ENCODE peak calls at places on chromosome X, in four cellular contexts. P is HepG2, Y is K562, J is GM12878. T is an unnamed sample.

GRCh38 chrX:106263817-106264216 is 95.7 kb downstream of the PWWP3B start:
- DNase-seq in P (no peak), Y (no peak), J (no peak), T (no peak)

GRCh38 chrX:567891-568290 is 62.7 kb upstream of the SHOX start:
- DNase-seq in P (no peak), Y (no peak), J (no peak), T (no peak)

GRCh38 chrX:148448686-148449085 is 51.7 kb upstream of the AFF2 start:
- DNase-seq in P (no peak), Y (no peak), J (peak; percentile 13), T (no peak)

GRCh38 chrX:25059273-25059672 is 43.5 kb upstream of the ARX start:
- DNase-seq in P (no peak), Y (no peak), J (no peak), T (no peak)

GRCh38 chrX:39268207-39268606 is 466.9 kb downstream of the MID1IP1 start:
- DNase-seq in P (no peak), Y (no peak), J (no peak), T (no peak)

GRCh38 chrX:134423606-134424005 is 36.4 kb upstream of the HPRT1 start:
- DNase-seq in P (peak; percentile 3), Y (peak; percentile 11), J (no peak), T (peak; percentile 41)

GRCh38 chrX:85111347-85111746 is 107.7 kb downstream of the APOOL start:
- DNase-seq in P (no peak), Y (peak; percentile 14), J (no peak), T (peak; percentile 9)

GRCh38 chrX:134798472-134798871 is 140.2 kb upstream of the PLAC1 start:
- DNase-seq in P (no peak), Y (no peak), J (no peak), T (no peak)

GRCh38 chrX:7318661-7319060 is 170.7 kb upstream of the PUDP start:
- DNase-seq in P (no peak), Y (no peak), J (no peak), T (no peak)

GRCh38 chrX:152149648-152150047 is 11.3 kb upstream of the MAGEA10 start:
- DNase-seq in P (no peak), Y (no peak), J (no peak), T (no peak)

GRCh38 chrX:70168238-70169188 is 8.8 kb upstream of the DGAT2L6 start:
- DNase-seq in P (peak; percentile 25), Y (peak; percentile 37), J (no peak), T (peak; percentile 22)

GRCh38 chrX:69113723-69114122 is 51.5 kb downstream of the PJA1 start:
- DNase-seq in P (no peak), Y (peak; percentile 15), J (no peak), T (no peak)

GRCh38 chrX:71669492-71669891 is 2.1 kb downstream of the LOC101059915 start:
- DNase-seq in P (no peak), Y (no peak), J (no peak), T (no peak)

GRCh38 chrX:13938053-13938765 is 91.5 kb downstream of the GEMIN8 start:
- DNase-seq in P (no peak), Y (no peak), J (no peak), T (peak; percentile 55)

GRCh38 chrX:85309717-85310116 is 65.9 kb downstream of the ZNF711 start:
- DNase-seq in P (no peak), Y (peak; percentile 4), J (no peak), T (peak; percentile 20)

GRCh38 chrX:47562615-47563243 is 1.7 kb downstream of the ARAF start:
- DNase-seq in P (no peak), Y (no peak), J (no peak), T (no peak)

GRCh38 chrX:11097920-11098319 is 13.2 kb upstream of the HCCS start:
- DNase-seq in P (peak; percentile 80), Y (no peak), J (no peak), T (no peak)

GRCh38 chrX:51641421-51642021 is 22.8 kb upstream of the CENPVL3 start:
- DNase-seq in P (peak; percentile 12), Y (peak; percentile 9), J (no peak), T (peak; percentile 46)

GRCh38 chrX:84165716-84166115 is 22.3 kb downstream of the RPS6KA6 start:
- DNase-seq in P (no peak), Y (no peak), J (no peak), T (no peak)

GRCh38 chrX:118495958-118496762 is 545 bp downstream of the DOCK11 start:
- DNase-seq in P (no peak), Y (peak; percentile 31), J (no peak), T (no peak)

GRCh38 chrX:107766470-107767140 is 9.0 kb downstream of the TSC22D3 start:
- DNase-seq in P (no peak), Y (no peak), J (no peak), T (no peak)

GRCh38 chrX:809081-809480 is 178.5 kb downstream of the SHOX start:
- DNase-seq in P (no peak), Y (no peak), J (no peak), T (no peak)

GRCh38 chrX:124362072-124362471 is 15.7 kb downstream of the SH2D1A start:
- DNase-seq in P (no peak), Y (no peak), J (no peak), T (no peak)

GRCh38 chrX:55867708-55868107 is 150.2 kb downstream of the RRAGB start:
- DNase-seq in P (no peak), Y (no peak), J (no peak), T (no peak)

GRCh38 chrX:13888284-13888683 is 71.4 kb upstream of the GPM6B start:
- DNase-seq in P (no peak), Y (no peak), J (no peak), T (no peak)

GRCh38 chrX:77694491-77694890 is 91.5 kb downstream of the ATRX start:
- DNase-seq in P (no peak), Y (no peak), J (no peak), T (no peak)

GRCh38 chrX:34612036-34612435 is 45.0 kb downstream of the TMEM47 start:
- DNase-seq in P (no peak), Y (no peak), J (no peak), T (no peak)

GRCh38 chrX:17033225-17033624 is 86.8 kb downstream of the REPS2 start:
- DNase-seq in P (no peak), Y (no peak), J (no peak), T (no peak)

GRCh38 chrX:40088299-40088625 is 9.5 kb downstream of the BCOR start:
- DNase-seq in P (no peak), Y (no peak), J (no peak), T (no peak)

GRCh38 chrX:7996414-7996813 is 69.2 kb upstream of the PNPLA4 start:
- DNase-seq in P (peak; percentile 28), Y (peak; percentile 15), J (no peak), T (peak; percentile 12)

GRCh38 chrX:21905209-21905735 is 35.2 kb upstream of the SMS start:
- DNase-seq in P (no peak), Y (no peak), J (no peak), T (no peak)

GRCh38 chrX:2318371-2318770 is 182.4 kb downstream of the DHRSX start:
- DNase-seq in P (no peak), Y (no peak), J (no peak), T (no peak)

GRCh38 chrX:95754411-95754810 is 930.2 kb upstream of the DIAPH2 start:
- DNase-seq in P (no peak), Y (no peak), J (no peak), T (no peak)

GRCh38 chrX:149830192-149830873 is 48.6 kb downstream of the MAGEA9 start:
- DNase-seq in P (no peak), Y (no peak), J (peak; percentile 17), T (no peak)

GRCh38 chrX:150517303-150517896 is 51.0 kb upstream of the MTM1 start:
- DNase-seq in P (no peak), Y (no peak), J (no peak), T (no peak)

GRCh38 chrX:155767101-155767878 is 113.9 kb upstream of the VAMP7 start:
- DNase-seq in P (no peak), Y (peak; percentile 49), J (peak; percentile 4), T (peak; percentile 60)

GRCh38 chrX:120575379-120576114 is 14.8 kb upstream of the CUL4B start:
- DNase-seq in P (no peak), Y (peak; percentile 18), J (no peak), T (no peak)

DNA sequence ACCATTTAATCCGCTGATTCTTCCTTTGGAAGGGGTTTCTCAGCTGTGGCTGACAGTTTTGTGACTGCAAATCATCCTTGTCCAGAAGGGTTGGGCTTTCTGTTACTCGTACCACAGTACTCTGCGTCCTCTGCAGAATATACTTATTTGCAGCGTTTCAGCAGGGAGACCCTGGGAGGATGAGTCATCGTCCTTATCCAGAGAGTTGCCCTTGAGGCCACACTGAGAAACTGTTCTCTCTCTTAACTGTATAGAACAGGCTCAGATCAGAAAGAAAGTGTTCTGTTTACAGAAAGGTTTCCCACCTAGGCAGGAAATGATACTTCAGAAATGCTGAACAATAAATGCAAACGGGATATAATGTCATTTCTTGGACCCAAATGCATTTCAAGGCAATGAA is 47.7 kb upstream of the DDX53 start:
- DNase-seq in P (no peak), Y (no peak), J (no peak), T (no peak)
- TF ChIP-seq SP1 in P (no peak), Y (no peak), J (no peak), T (no peak)

GRCh38 chrX:3520458-3520857 is 174.0 kb upstream of the MXRA5 start:
- DNase-seq in P (no peak), Y (no peak), J (no peak), T (no peak)

GRCh38 chrX:3514996-3515395 is 168.5 kb upstream of the MXRA5 start:
- DNase-seq in P (no peak), Y (no peak), J (no peak), T (no peak)

GRCh38 chrX:3518870-3519269 is 172.4 kb upstream of the MXRA5 start:
- DNase-seq in P (peak; percentile 2), Y (no peak), J (no peak), T (no peak)

GRCh38 chrX:3520987-3521875 is 174.8 kb upstream of the MXRA5 start:
- DNase-seq in P (no peak), Y (no peak), J (no peak), T (no peak)

DNA sequence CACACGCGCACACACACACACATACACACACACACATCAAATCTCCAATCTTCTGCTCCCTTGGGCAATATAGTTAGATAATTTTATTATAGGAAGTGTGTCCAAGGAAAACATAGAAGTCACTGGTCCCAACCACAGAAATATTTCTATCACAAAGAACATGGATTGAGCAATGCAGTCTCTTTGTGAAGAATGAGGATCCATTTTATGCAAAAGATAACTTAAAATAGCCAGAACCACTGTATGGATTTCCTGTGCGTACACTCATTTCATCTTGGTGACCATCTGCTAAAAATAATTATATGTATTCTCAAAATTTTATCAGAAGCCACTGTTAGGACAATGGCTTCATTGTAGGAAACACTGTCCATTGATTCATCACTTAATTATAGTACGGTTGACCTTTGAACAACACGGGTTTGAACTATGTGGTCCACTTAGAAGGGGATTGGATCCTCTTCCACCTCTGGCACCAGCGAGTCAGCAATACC is 169.6 kb upstream of the MXRA5 start:
- DNase-seq in P (no peak), Y (no peak), J (no peak), T (no peak)
- TF ChIP-seq BHLHE40 in P (no peak), Y (no peak), J (no peak), T (no peak)

GRCh38 chrX:45070116-45071007 is 130.3 kb downstream of the DIPK2B start:
- DNase-seq in P (peak; percentile 12), Y (peak; percentile 16), J (peak; percentile 45), T (peak; percentile 25)
- TF ChIP-seq SP1 in P (no peak), Y (no peak), J (no peak), T (no peak)

DNA sequence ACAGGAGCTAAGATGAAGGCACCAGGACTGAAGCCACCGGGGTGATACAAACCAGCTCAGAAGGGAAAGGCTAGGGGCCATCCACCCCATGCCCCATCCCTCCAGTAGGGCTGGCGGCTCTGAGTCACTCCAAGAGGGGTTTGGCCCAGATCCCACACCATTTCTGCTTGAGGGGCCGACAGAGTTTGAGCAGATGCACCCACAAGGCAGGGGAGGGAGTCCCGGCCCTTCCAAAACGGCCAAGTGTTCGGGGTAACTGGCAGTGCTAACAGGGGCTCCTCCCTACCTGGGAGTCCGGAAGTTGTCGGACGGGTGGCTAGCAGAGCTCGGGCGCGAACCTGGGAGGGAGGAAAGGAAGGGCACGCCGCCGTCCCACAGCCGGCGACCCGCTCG is 412 bp downstream of the SLC10A3 start:
- DNase-seq in P (no peak), Y (no peak), J (no peak), T (no peak)
- TF ChIP-seq BHLHE40 in P (no peak), Y (no peak), J (no peak), T (no peak)